ENCODE peak calls at places on chromosomes 2 and 18, in seven cellular contexts. X, Q, O, B, A, N and E are unnamed samples.

GRCh38 chr2:235050992-235051351 is 99.2 kb downstream of the SH3BP4 start:
- DNase-seq in X (no peak), Q (peak), O (peak), B (no peak), A (peak), N (no peak), E (peak)

GRCh38 chr2:134440336-134440909 is 186.6 kb downstream of the MGAT5 start:
- DNase-seq in X (no peak), Q (no peak), O (no peak), B (no peak), A (no peak), N (no peak), E (no peak)

GRCh38 chr18:76564117-76564516 is 69.1 kb upstream of the ZNF516 start:
- DNase-seq in X (no peak), Q (peak), O (no peak), B (no peak), A (no peak), N (no peak), E (peak)

GRCh38 chr2:174681983-174682577 is 82.2 kb downstream of the CHRNA1 start:
- DNase-seq in X (peak), Q (peak), O (no peak), B (peak), A (no peak), N (peak), E (no peak)

GRCh38 chr2:230441188-230441897 is 25.3 kb downstream of the SP100 start:
- DNase-seq in X (no peak), Q (no peak), O (no peak), B (no peak), A (no peak), N (peak), E (no peak)

GRCh38 chr2:237687666-237688065 is 60.3 kb downstream of the LRRFIP1 start:
- DNase-seq in X (no peak), Q (no peak), O (peak), B (peak), A (no peak), N (peak), E (peak)

GRCh38 chr2:13056259-13056843 is 339.6 kb downstream of the TRIB2 start:
- DNase-seq in X (no peak), Q (peak), O (no peak), B (no peak), A (no peak), N (no peak), E (peak)

GRCh38 chr2:231399046-231399852 is 3.7 kb downstream of the B3GNT7 start:
- DNase-seq in X (no peak), Q (no peak), O (no peak), B (no peak), A (no peak), N (no peak), E (no peak)

GRCh38 chr18:3747176-3747973 is 297.4 kb downstream of the TGIF1 start:
- DNase-seq in X (no peak), Q (peak), O (peak), B (no peak), A (no peak), N (no peak), E (peak)